ENCODE peak calls at places on chromosomes 11 and 22, in nine cellular contexts. One of them, this sample, is unnamed.
A peak's percentile ranks its signal among the peaks of the same experiment; 100 is the strongest.

GRCh38 chr22:28795071-28795693 is 5.2 kb downstream of the XBP1 start:
- DNase-seq in NCI-H1105 treated with DMSO at 0.1 percent for 48 hours: no peak
- DNase-seq in stimulated activated CD8-positive, alpha-beta memory T cell treated with anti-CD3 and anti-CD28 coated beads, Interleukin-7, amount 100 ng/mL, for 48 hours: no peak
- DNase-seq in Calu3: no peak
- DNase-seq in T-helper 2 cell: no peak
- DNase-seq in EL: no peak
- DNase-seq in NCI-H774: no peak
- DNase-seq in psoas muscle: no peak
- DNase-seq in T-helper 1 cell: no peak
- DNase-seq in this sample: no peak

GRCh38 chr22:18063311-18063710 is 14.5 kb upstream of the PEX26 start:
- DNase-seq in T-helper 1 cell: no peak
- DNase-seq in Calu3: no peak
- DNase-seq in T-helper 2 cell: no peak
- DNase-seq in stimulated activated CD8-positive, alpha-beta memory T cell treated with anti-CD3 and anti-CD28 coated beads, Interleukin-7, amount 100 ng/mL, for 48 hours: no peak
- DNase-seq in psoas muscle: no peak
- DNase-seq in EL: peak; percentile 99
- DNase-seq in NCI-H1105 treated with DMSO at 0.1 percent for 48 hours: no peak
- DNase-seq in NCI-H774: no peak
- DNase-seq in this sample: no peak

GRCh38 chr22:28771195-28771791 is 1.2 kb upstream of the CCDC117 start:
- DNase-seq in EL: no peak
- DNase-seq in T-helper 2 cell: no peak
- DNase-seq in Calu3: no peak
- DNase-seq in psoas muscle: no peak
- DNase-seq in NCI-H774: peak; percentile 23
- DNase-seq in stimulated activated CD8-positive, alpha-beta memory T cell treated with anti-CD3 and anti-CD28 coated beads, Interleukin-7, amount 100 ng/mL, for 48 hours: no peak
- DNase-seq in NCI-H1105 treated with DMSO at 0.1 percent for 48 hours: peak; percentile 95
- DNase-seq in T-helper 1 cell: no peak
- DNase-seq in this sample: peak; percentile 27

GRCh38 chr11:15692739-15693138 is 578.0 kb downstream of the INSC start:
- DNase-seq in NCI-H774: no peak
- DNase-seq in psoas muscle: no peak
- DNase-seq in EL: peak; percentile 25
- DNase-seq in NCI-H1105 treated with DMSO at 0.1 percent for 48 hours: no peak
- DNase-seq in T-helper 2 cell: no peak
- DNase-seq in T-helper 1 cell: no peak
- DNase-seq in Calu3: no peak
- DNase-seq in stimulated activated CD8-positive, alpha-beta memory T cell treated with anti-CD3 and anti-CD28 coated beads, Interleukin-7, amount 100 ng/mL, for 48 hours: no peak
- DNase-seq in this sample: peak; percentile 6

GRCh38 chr11:79242616-79243015 is 198.2 kb downstream of the TENM4 start:
- DNase-seq in T-helper 1 cell: no peak
- DNase-seq in EL: no peak
- DNase-seq in psoas muscle: no peak
- DNase-seq in NCI-H1105 treated with DMSO at 0.1 percent for 48 hours: no peak
- DNase-seq in NCI-H774: no peak
- DNase-seq in stimulated activated CD8-positive, alpha-beta memory T cell treated with anti-CD3 and anti-CD28 coated beads, Interleukin-7, amount 100 ng/mL, for 48 hours: no peak
- DNase-seq in T-helper 2 cell: no peak
- DNase-seq in Calu3: no peak
- DNase-seq in this sample: no peak

GRCh38 chr11:1546077-1546535 is 26.0 kb downstream of the DUSP8 start:
- DNase-seq in stimulated activated CD8-positive, alpha-beta memory T cell treated with anti-CD3 and anti-CD28 coated beads, Interleukin-7, amount 100 ng/mL, for 48 hours: no peak
- DNase-seq in NCI-H1105 treated with DMSO at 0.1 percent for 48 hours: peak; percentile 34
- DNase-seq in NCI-H774: no peak
- DNase-seq in Calu3: no peak
- DNase-seq in EL: no peak
- DNase-seq in psoas muscle: no peak
- DNase-seq in T-helper 2 cell: no peak
- DNase-seq in T-helper 1 cell: no peak
- DNase-seq in this sample: no peak

GRCh38 chr11:2778630-2779498 is 79.1 kb upstream of the KCNQ1OT1 start:
- DNase-seq in NCI-H774: peak; percentile 11
- DNase-seq in T-helper 1 cell: no peak
- DNase-seq in Calu3: peak; percentile 68
- DNase-seq in NCI-H1105 treated with DMSO at 0.1 percent for 48 hours: peak; percentile 94
- DNase-seq in T-helper 2 cell: no peak
- DNase-seq in EL: no peak
- DNase-seq in stimulated activated CD8-positive, alpha-beta memory T cell treated with anti-CD3 and anti-CD28 coated beads, Interleukin-7, amount 100 ng/mL, for 48 hours: no peak
- DNase-seq in psoas muscle: peak; percentile 67
- DNase-seq in this sample: peak; percentile 97

GRCh38 chr11:61020706-61021235 is 49.3 kb downstream of the CD6 start:
- DNase-seq in Calu3: no peak
- DNase-seq in NCI-H1105 treated with DMSO at 0.1 percent for 48 hours: no peak
- DNase-seq in psoas muscle: no peak
- DNase-seq in T-helper 2 cell: no peak
- DNase-seq in NCI-H774: no peak
- DNase-seq in EL: no peak
- DNase-seq in T-helper 1 cell: no peak
- DNase-seq in stimulated activated CD8-positive, alpha-beta memory T cell treated with anti-CD3 and anti-CD28 coated beads, Interleukin-7, amount 100 ng/mL, for 48 hours: no peak
- DNase-seq in this sample: no peak

GRCh38 chr11:70343631-70344030 is 54.7 kb upstream of the CTTN start:
- DNase-seq in stimulated activated CD8-positive, alpha-beta memory T cell treated with anti-CD3 and anti-CD28 coated beads, Interleukin-7, amount 100 ng/mL, for 48 hours: no peak
- DNase-seq in NCI-H1105 treated with DMSO at 0.1 percent for 48 hours: no peak
- DNase-seq in NCI-H774: no peak
- DNase-seq in T-helper 1 cell: no peak
- DNase-seq in EL: no peak
- DNase-seq in T-helper 2 cell: no peak
- DNase-seq in psoas muscle: no peak
- DNase-seq in Calu3: no peak
- DNase-seq in this sample: no peak

GRCh38 chr11:68831124-68831523 is 10.6 kb downstream of the CPT1A start:
- DNase-seq in stimulated activated CD8-positive, alpha-beta memory T cell treated with anti-CD3 and anti-CD28 coated beads, Interleukin-7, amount 100 ng/mL, for 48 hours: no peak
- DNase-seq in T-helper 1 cell: no peak
- DNase-seq in Calu3: no peak
- DNase-seq in NCI-H1105 treated with DMSO at 0.1 percent for 48 hours: no peak
- DNase-seq in psoas muscle: no peak
- DNase-seq in T-helper 2 cell: no peak
- DNase-seq in EL: no peak
- DNase-seq in NCI-H774: no peak
- DNase-seq in this sample: no peak

GRCh38 chr11:83602116-83602515 is 315.9 kb upstream of the CCDC90B start:
- DNase-seq in T-helper 2 cell: no peak
- DNase-seq in NCI-H1105 treated with DMSO at 0.1 percent for 48 hours: no peak
- DNase-seq in psoas muscle: no peak
- DNase-seq in NCI-H774: no peak
- DNase-seq in stimulated activated CD8-positive, alpha-beta memory T cell treated with anti-CD3 and anti-CD28 coated beads, Interleukin-7, amount 100 ng/mL, for 48 hours: no peak
- DNase-seq in T-helper 1 cell: no peak
- DNase-seq in EL: no peak
- DNase-seq in Calu3: no peak
- DNase-seq in this sample: no peak

GRCh38 chr11:12088047-12088481 is 22.3 kb upstream of the MICAL2 start:
- DNase-seq in stimulated activated CD8-positive, alpha-beta memory T cell treated with anti-CD3 and anti-CD28 coated beads, Interleukin-7, amount 100 ng/mL, for 48 hours: no peak
- DNase-seq in Calu3: peak; percentile 55
- DNase-seq in psoas muscle: no peak
- DNase-seq in NCI-H774: no peak
- DNase-seq in NCI-H1105 treated with DMSO at 0.1 percent for 48 hours: no peak
- DNase-seq in T-helper 2 cell: no peak
- DNase-seq in T-helper 1 cell: no peak
- DNase-seq in EL: peak; percentile 81
- DNase-seq in this sample: peak; percentile 76

GRCh38 chr11:60905551-60906113 is 753 bp downstream of the PRPF19 start:
- DNase-seq in Calu3: no peak
- DNase-seq in NCI-H774: no peak
- DNase-seq in EL: peak; percentile 68
- DNase-seq in stimulated activated CD8-positive, alpha-beta memory T cell treated with anti-CD3 and anti-CD28 coated beads, Interleukin-7, amount 100 ng/mL, for 48 hours: no peak
- DNase-seq in T-helper 2 cell: no peak
- DNase-seq in T-helper 1 cell: no peak
- DNase-seq in psoas muscle: no peak
- DNase-seq in NCI-H1105 treated with DMSO at 0.1 percent for 48 hours: peak; percentile 19
- DNase-seq in this sample: peak; percentile 80

GRCh38 chr11:60485987-60486386 is 6.6 kb upstream of the MS4A12 start:
- DNase-seq in T-helper 2 cell: no peak
- DNase-seq in Calu3: peak; percentile 67
- DNase-seq in T-helper 1 cell: no peak
- DNase-seq in psoas muscle: no peak
- DNase-seq in stimulated activated CD8-positive, alpha-beta memory T cell treated with anti-CD3 and anti-CD28 coated beads, Interleukin-7, amount 100 ng/mL, for 48 hours: no peak
- DNase-seq in NCI-H1105 treated with DMSO at 0.1 percent for 48 hours: peak; percentile 9
- DNase-seq in NCI-H774: no peak
- DNase-seq in EL: no peak
- DNase-seq in this sample: peak; percentile 5

GRCh38 chr11:112949781-112950575 is 11.2 kb upstream of the NCAM1 start:
- DNase-seq in stimulated activated CD8-positive, alpha-beta memory T cell treated with anti-CD3 and anti-CD28 coated beads, Interleukin-7, amount 100 ng/mL, for 48 hours: no peak
- DNase-seq in T-helper 2 cell: no peak
- DNase-seq in EL: no peak
- DNase-seq in T-helper 1 cell: no peak
- DNase-seq in Calu3: no peak
- DNase-seq in NCI-H1105 treated with DMSO at 0.1 percent for 48 hours: no peak
- DNase-seq in psoas muscle: no peak
- DNase-seq in NCI-H774: no peak
- DNase-seq in this sample: no peak

GRCh38 chr11:12968836-12969235 is 40.3 kb upstream of the RASSF10 start:
- DNase-seq in EL: no peak
- DNase-seq in NCI-H774: no peak
- DNase-seq in NCI-H1105 treated with DMSO at 0.1 percent for 48 hours: no peak
- DNase-seq in T-helper 2 cell: no peak
- DNase-seq in psoas muscle: no peak
- DNase-seq in stimulated activated CD8-positive, alpha-beta memory T cell treated with anti-CD3 and anti-CD28 coated beads, Interleukin-7, amount 100 ng/mL, for 48 hours: no peak
- DNase-seq in T-helper 1 cell: no peak
- DNase-seq in Calu3: no peak
- DNase-seq in this sample: no peak

GRCh38 chr11:75051043-75051442 is 45.6 kb downstream of the OR2AT4 start:
- DNase-seq in psoas muscle: no peak
- DNase-seq in NCI-H1105 treated with DMSO at 0.1 percent for 48 hours: no peak
- DNase-seq in stimulated activated CD8-positive, alpha-beta memory T cell treated with anti-CD3 and anti-CD28 coated beads, Interleukin-7, amount 100 ng/mL, for 48 hours: no peak
- DNase-seq in NCI-H774: no peak
- DNase-seq in EL: no peak
- DNase-seq in Calu3: peak; percentile 24
- DNase-seq in T-helper 1 cell: no peak
- DNase-seq in T-helper 2 cell: no peak
- DNase-seq in this sample: peak; percentile 18

GRCh38 chr22:30876925-30877553 is 91.5 kb downstream of the MORC2 start:
- DNase-seq in stimulated activated CD8-positive, alpha-beta memory T cell treated with anti-CD3 and anti-CD28 coated beads, Interleukin-7, amount 100 ng/mL, for 48 hours: no peak
- DNase-seq in NCI-H774: no peak
- DNase-seq in T-helper 2 cell: no peak
- DNase-seq in NCI-H1105 treated with DMSO at 0.1 percent for 48 hours: peak; percentile 8
- DNase-seq in psoas muscle: no peak
- DNase-seq in Calu3: no peak
- DNase-seq in T-helper 1 cell: no peak
- DNase-seq in EL: no peak
- DNase-seq in this sample: no peak

GRCh38 chr22:19701420-19702145 is 12.7 kb upstream of the SEPTIN5 start:
- DNase-seq in EL: no peak
- DNase-seq in psoas muscle: no peak
- DNase-seq in NCI-H1105 treated with DMSO at 0.1 percent for 48 hours: no peak
- DNase-seq in NCI-H774: no peak
- DNase-seq in T-helper 1 cell: no peak
- DNase-seq in Calu3: no peak
- DNase-seq in stimulated activated CD8-positive, alpha-beta memory T cell treated with anti-CD3 and anti-CD28 coated beads, Interleukin-7, amount 100 ng/mL, for 48 hours: no peak
- DNase-seq in T-helper 2 cell: no peak
- DNase-seq in this sample: no peak

GRCh38 chr11:60974726-60975125 is 3.2 kb downstream of the CD6 start:
- DNase-seq in psoas muscle: no peak
- DNase-seq in T-helper 1 cell: no peak
- DNase-seq in T-helper 2 cell: no peak
- DNase-seq in EL: no peak
- DNase-seq in stimulated activated CD8-positive, alpha-beta memory T cell treated with anti-CD3 and anti-CD28 coated beads, Interleukin-7, amount 100 ng/mL, for 48 hours: no peak
- DNase-seq in Calu3: no peak
- DNase-seq in NCI-H774: no peak
- DNase-seq in NCI-H1105 treated with DMSO at 0.1 percent for 48 hours: no peak
- DNase-seq in this sample: no peak

GRCh38 chr11:2691991-2692841 is 7.6 kb downstream of the KCNQ1OT1 start:
- DNase-seq in Calu3: peak; percentile 53
- DNase-seq in EL: no peak
- DNase-seq in stimulated activated CD8-positive, alpha-beta memory T cell treated with anti-CD3 and anti-CD28 coated beads, Interleukin-7, amount 100 ng/mL, for 48 hours: no peak
- DNase-seq in T-helper 1 cell: no peak
- DNase-seq in psoas muscle: no peak
- DNase-seq in NCI-H774: no peak
- DNase-seq in T-helper 2 cell: no peak
- DNase-seq in NCI-H1105 treated with DMSO at 0.1 percent for 48 hours: peak; percentile 76
- DNase-seq in this sample: peak; percentile 49

GRCh38 chr11:36333897-36334296 is 37.8 kb downstream of the PRR5L start:
- DNase-seq in NCI-H774: no peak
- DNase-seq in NCI-H1105 treated with DMSO at 0.1 percent for 48 hours: peak; percentile 9
- DNase-seq in T-helper 1 cell: no peak
- DNase-seq in stimulated activated CD8-positive, alpha-beta memory T cell treated with anti-CD3 and anti-CD28 coated beads, Interleukin-7, amount 100 ng/mL, for 48 hours: no peak
- DNase-seq in T-helper 2 cell: no peak
- DNase-seq in psoas muscle: no peak
- DNase-seq in Calu3: no peak
- DNase-seq in EL: peak; percentile 64
- DNase-seq in this sample: peak; percentile 71

GRCh38 chr11:103016031-103016430 is 60.5 kb upstream of the MMP13 start:
- DNase-seq in NCI-H774: no peak
- DNase-seq in EL: no peak
- DNase-seq in NCI-H1105 treated with DMSO at 0.1 percent for 48 hours: no peak
- DNase-seq in T-helper 2 cell: no peak
- DNase-seq in psoas muscle: no peak
- DNase-seq in Calu3: no peak
- DNase-seq in stimulated activated CD8-positive, alpha-beta memory T cell treated with anti-CD3 and anti-CD28 coated beads, Interleukin-7, amount 100 ng/mL, for 48 hours: no peak
- DNase-seq in T-helper 1 cell: no peak
- DNase-seq in this sample: no peak

GRCh38 chr11:116217006-116217405 is 555.8 kb downstream of the BUD13 start:
- DNase-seq in EL: peak; percentile 11
- DNase-seq in T-helper 2 cell: no peak
- DNase-seq in NCI-H1105 treated with DMSO at 0.1 percent for 48 hours: peak; percentile 49
- DNase-seq in T-helper 1 cell: no peak
- DNase-seq in NCI-H774: no peak
- DNase-seq in Calu3: no peak
- DNase-seq in psoas muscle: no peak
- DNase-seq in stimulated activated CD8-positive, alpha-beta memory T cell treated with anti-CD3 and anti-CD28 coated beads, Interleukin-7, amount 100 ng/mL, for 48 hours: no peak
- DNase-seq in this sample: peak; percentile 22

GRCh38 chr11:57348636-57349323 is 10.6 kb downstream of the P2RX3 start:
- DNase-seq in NCI-H774: no peak
- DNase-seq in psoas muscle: no peak
- DNase-seq in stimulated activated CD8-positive, alpha-beta memory T cell treated with anti-CD3 and anti-CD28 coated beads, Interleukin-7, amount 100 ng/mL, for 48 hours: no peak
- DNase-seq in Calu3: no peak
- DNase-seq in NCI-H1105 treated with DMSO at 0.1 percent for 48 hours: no peak
- DNase-seq in T-helper 1 cell: no peak
- DNase-seq in T-helper 2 cell: no peak
- DNase-seq in EL: peak; percentile 30
- DNase-seq in this sample: no peak

GRCh38 chr11:78798567-78799170 is 224.0 kb upstream of the NARS2 start:
- DNase-seq in T-helper 2 cell: peak; percentile 4
- DNase-seq in stimulated activated CD8-positive, alpha-beta memory T cell treated with anti-CD3 and anti-CD28 coated beads, Interleukin-7, amount 100 ng/mL, for 48 hours: no peak
- DNase-seq in psoas muscle: peak; percentile 74
- DNase-seq in EL: peak; percentile 60
- DNase-seq in Calu3: peak; percentile 81
- DNase-seq in NCI-H774: no peak
- DNase-seq in T-helper 1 cell: no peak
- DNase-seq in NCI-H1105 treated with DMSO at 0.1 percent for 48 hours: peak; percentile 44
- DNase-seq in this sample: peak; percentile 71

GRCh38 chr11:64092119-64092760 is 56.5 kb downstream of the FLRT1 start:
- DNase-seq in NCI-H1105 treated with DMSO at 0.1 percent for 48 hours: no peak
- DNase-seq in T-helper 2 cell: no peak
- DNase-seq in stimulated activated CD8-positive, alpha-beta memory T cell treated with anti-CD3 and anti-CD28 coated beads, Interleukin-7, amount 100 ng/mL, for 48 hours: no peak
- DNase-seq in NCI-H774: no peak
- DNase-seq in Calu3: no peak
- DNase-seq in psoas muscle: no peak
- DNase-seq in T-helper 1 cell: no peak
- DNase-seq in EL: no peak
- DNase-seq in this sample: no peak

GRCh38 chr11:133343951-133344350 is 188.3 kb downstream of the OPCML start:
- DNase-seq in Calu3: no peak
- DNase-seq in stimulated activated CD8-positive, alpha-beta memory T cell treated with anti-CD3 and anti-CD28 coated beads, Interleukin-7, amount 100 ng/mL, for 48 hours: no peak
- DNase-seq in T-helper 2 cell: no peak
- DNase-seq in psoas muscle: no peak
- DNase-seq in T-helper 1 cell: no peak
- DNase-seq in EL: no peak
- DNase-seq in NCI-H774: peak; percentile 60
- DNase-seq in NCI-H1105 treated with DMSO at 0.1 percent for 48 hours: no peak
- DNase-seq in this sample: peak; percentile 67

GRCh38 chr22:39153220-39153860 is 860 bp upstream of the CBX7 start:
- DNase-seq in NCI-H1105 treated with DMSO at 0.1 percent for 48 hours: no peak
- DNase-seq in NCI-H774: no peak
- DNase-seq in Calu3: no peak
- DNase-seq in stimulated activated CD8-positive, alpha-beta memory T cell treated with anti-CD3 and anti-CD28 coated beads, Interleukin-7, amount 100 ng/mL, for 48 hours: no peak
- DNase-seq in psoas muscle: peak; percentile 19
- DNase-seq in EL: no peak
- DNase-seq in T-helper 1 cell: no peak
- DNase-seq in T-helper 2 cell: no peak
- DNase-seq in this sample: no peak

GRCh38 chr11:120212259-120212888 is 1.5 kb downstream of the OAF start:
- DNase-seq in NCI-H774: no peak
- DNase-seq in T-helper 1 cell: no peak
- DNase-seq in psoas muscle: no peak
- DNase-seq in stimulated activated CD8-positive, alpha-beta memory T cell treated with anti-CD3 and anti-CD28 coated beads, Interleukin-7, amount 100 ng/mL, for 48 hours: no peak
- DNase-seq in NCI-H1105 treated with DMSO at 0.1 percent for 48 hours: no peak
- DNase-seq in T-helper 2 cell: no peak
- DNase-seq in EL: peak; percentile 30
- DNase-seq in Calu3: no peak
- DNase-seq in this sample: no peak

GRCh38 chr22:23553922-23554870 is 25.9 kb downstream of the IGLL1 start:
- DNase-seq in NCI-H1105 treated with DMSO at 0.1 percent for 48 hours: no peak
- DNase-seq in stimulated activated CD8-positive, alpha-beta memory T cell treated with anti-CD3 and anti-CD28 coated beads, Interleukin-7, amount 100 ng/mL, for 48 hours: no peak
- DNase-seq in EL: no peak
- DNase-seq in Calu3: no peak
- DNase-seq in psoas muscle: no peak
- DNase-seq in T-helper 1 cell: no peak
- DNase-seq in NCI-H774: no peak
- DNase-seq in T-helper 2 cell: no peak
- DNase-seq in this sample: no peak